ENCODE peak calls at places on chromosomes 16 and 17, in six cellular contexts. One of them, this sample, is unnamed.

GRCh38 chr16:57502048-57502775 is 15.9 kb upstream of the DOK4 start:
- DNase-seq in stimulated activated CD4-positive, alpha-beta T cell treated with anti-CD3 and anti-CD28 coated beads, Interleukin-4, amount 100 ng/mL, for 4 hours: no peak
- DNase-seq in activated T-cell treated with anti-CD3 and anti-CD28 coated beads for 1 hour: no peak
- DNase-seq in WTC11: no peak
- DNase-seq in skeletal muscle cell: no peak
- DNase-seq in tibial nerve: no peak
- DNase-seq in this sample: no peak

GRCh38 chr16:55703003-55704001 is 47.5 kb downstream of the SLC6A2 start:
- DNase-seq in stimulated activated CD4-positive, alpha-beta T cell treated with anti-CD3 and anti-CD28 coated beads, Interleukin-4, amount 100 ng/mL, for 4 hours: no peak
- DNase-seq in activated T-cell treated with anti-CD3 and anti-CD28 coated beads for 1 hour: no peak
- DNase-seq in WTC11: no peak
- DNase-seq in skeletal muscle cell: peak; percentile 23
- DNase-seq in tibial nerve: peak; percentile 74
- DNase-seq in this sample: no peak

GRCh38 chr16:61665512-61665911 is 370.7 kb downstream of the CDH8 start:
- DNase-seq in stimulated activated CD4-positive, alpha-beta T cell treated with anti-CD3 and anti-CD28 coated beads, Interleukin-4, amount 100 ng/mL, for 4 hours: no peak
- DNase-seq in activated T-cell treated with anti-CD3 and anti-CD28 coated beads for 1 hour: no peak
- DNase-seq in WTC11: no peak
- DNase-seq in skeletal muscle cell: no peak
- DNase-seq in tibial nerve: no peak
- DNase-seq in this sample: no peak

GRCh38 chr17:63455417-63455816 is 9.3 kb upstream of the CYB561 start:
- DNase-seq in stimulated activated CD4-positive, alpha-beta T cell treated with anti-CD3 and anti-CD28 coated beads, Interleukin-4, amount 100 ng/mL, for 4 hours: no peak
- DNase-seq in activated T-cell treated with anti-CD3 and anti-CD28 coated beads for 1 hour: no peak
- DNase-seq in WTC11: no peak
- DNase-seq in skeletal muscle cell: no peak
- DNase-seq in tibial nerve: no peak
- DNase-seq in this sample: no peak

GRCh38 chr17:50095626-50096037 is 481 bp downstream of the PDK2 start:
- DNase-seq in stimulated activated CD4-positive, alpha-beta T cell treated with anti-CD3 and anti-CD28 coated beads, Interleukin-4, amount 100 ng/mL, for 4 hours: no peak
- DNase-seq in activated T-cell treated with anti-CD3 and anti-CD28 coated beads for 1 hour: no peak
- DNase-seq in WTC11: no peak
- DNase-seq in skeletal muscle cell: no peak
- DNase-seq in tibial nerve: no peak
- DNase-seq in this sample: no peak

GRCh38 chr16:68834550-68834949 is 8.8 kb upstream of the TANGO6 start:
- DNase-seq in stimulated activated CD4-positive, alpha-beta T cell treated with anti-CD3 and anti-CD28 coated beads, Interleukin-4, amount 100 ng/mL, for 4 hours: no peak
- DNase-seq in activated T-cell treated with anti-CD3 and anti-CD28 coated beads for 1 hour: no peak
- DNase-seq in WTC11: no peak
- DNase-seq in skeletal muscle cell: no peak
- DNase-seq in tibial nerve: no peak
- DNase-seq in this sample: no peak

GRCh38 chr16:85460983-85461813 is 151.9 kb upstream of the GSE1 start:
- DNase-seq in stimulated activated CD4-positive, alpha-beta T cell treated with anti-CD3 and anti-CD28 coated beads, Interleukin-4, amount 100 ng/mL, for 4 hours: no peak
- DNase-seq in activated T-cell treated with anti-CD3 and anti-CD28 coated beads for 1 hour: no peak
- DNase-seq in WTC11: no peak
- DNase-seq in skeletal muscle cell: peak; percentile 50
- DNase-seq in tibial nerve: no peak
- DNase-seq in this sample: no peak

GRCh38 chr17:17603895-17604225 is 12.4 kb upstream of the PEMT start:
- DNase-seq in stimulated activated CD4-positive, alpha-beta T cell treated with anti-CD3 and anti-CD28 coated beads, Interleukin-4, amount 100 ng/mL, for 4 hours: no peak
- DNase-seq in activated T-cell treated with anti-CD3 and anti-CD28 coated beads for 1 hour: no peak
- DNase-seq in WTC11: no peak
- DNase-seq in skeletal muscle cell: no peak
- DNase-seq in tibial nerve: no peak
- DNase-seq in this sample: no peak

GRCh38 chr17:63399316-63399715 is 46.8 kb downstream of the CYB561 start:
- DNase-seq in stimulated activated CD4-positive, alpha-beta T cell treated with anti-CD3 and anti-CD28 coated beads, Interleukin-4, amount 100 ng/mL, for 4 hours: no peak
- DNase-seq in activated T-cell treated with anti-CD3 and anti-CD28 coated beads for 1 hour: no peak
- DNase-seq in WTC11: no peak
- DNase-seq in skeletal muscle cell: no peak
- DNase-seq in tibial nerve: no peak
- DNase-seq in this sample: no peak

GRCh38 chr16:89044394-89045180 is 49.1 kb upstream of the ACSF3 start:
- DNase-seq in stimulated activated CD4-positive, alpha-beta T cell treated with anti-CD3 and anti-CD28 coated beads, Interleukin-4, amount 100 ng/mL, for 4 hours: no peak
- DNase-seq in activated T-cell treated with anti-CD3 and anti-CD28 coated beads for 1 hour: no peak
- DNase-seq in WTC11: no peak
- DNase-seq in skeletal muscle cell: no peak
- DNase-seq in tibial nerve: no peak
- DNase-seq in this sample: no peak

GRCh38 chr16:50303041-50303604 is 36.8 kb downstream of the ADCY7 start:
- DNase-seq in stimulated activated CD4-positive, alpha-beta T cell treated with anti-CD3 and anti-CD28 coated beads, Interleukin-4, amount 100 ng/mL, for 4 hours: no peak
- DNase-seq in activated T-cell treated with anti-CD3 and anti-CD28 coated beads for 1 hour: no peak
- DNase-seq in WTC11: no peak
- DNase-seq in skeletal muscle cell: no peak
- DNase-seq in tibial nerve: no peak
- DNase-seq in this sample: no peak

GRCh38 chr17:65398036-65398787 is 163.2 kb downstream of the AXIN2 start:
- DNase-seq in stimulated activated CD4-positive, alpha-beta T cell treated with anti-CD3 and anti-CD28 coated beads, Interleukin-4, amount 100 ng/mL, for 4 hours: no peak
- DNase-seq in activated T-cell treated with anti-CD3 and anti-CD28 coated beads for 1 hour: no peak
- DNase-seq in WTC11: no peak
- DNase-seq in skeletal muscle cell: no peak
- DNase-seq in tibial nerve: no peak
- DNase-seq in this sample: no peak

GRCh38 chr16:2898831-2899563 is 12.7 kb upstream of the FLYWCH1 start:
- DNase-seq in stimulated activated CD4-positive, alpha-beta T cell treated with anti-CD3 and anti-CD28 coated beads, Interleukin-4, amount 100 ng/mL, for 4 hours: no peak
- DNase-seq in activated T-cell treated with anti-CD3 and anti-CD28 coated beads for 1 hour: no peak
- DNase-seq in WTC11: no peak
- DNase-seq in skeletal muscle cell: no peak
- DNase-seq in tibial nerve: no peak
- DNase-seq in this sample: no peak

GRCh38 chr17:57552114-57552601 is 192.9 kb downstream of the CCDC182 start:
- DNase-seq in stimulated activated CD4-positive, alpha-beta T cell treated with anti-CD3 and anti-CD28 coated beads, Interleukin-4, amount 100 ng/mL, for 4 hours: peak; percentile 8
- DNase-seq in activated T-cell treated with anti-CD3 and anti-CD28 coated beads for 1 hour: no peak
- DNase-seq in WTC11: peak; percentile 81
- DNase-seq in skeletal muscle cell: no peak
- DNase-seq in tibial nerve: no peak
- DNase-seq in this sample: no peak

GRCh38 chr16:2985893-2986355 is 5.7 kb upstream of the PKMYT1 start:
- DNase-seq in stimulated activated CD4-positive, alpha-beta T cell treated with anti-CD3 and anti-CD28 coated beads, Interleukin-4, amount 100 ng/mL, for 4 hours: no peak
- DNase-seq in activated T-cell treated with anti-CD3 and anti-CD28 coated beads for 1 hour: no peak
- DNase-seq in WTC11: no peak
- DNase-seq in skeletal muscle cell: no peak
- DNase-seq in tibial nerve: no peak
- DNase-seq in this sample: no peak

GRCh38 chr17:62597920-62598319 is 29.6 kb upstream of the MRC2 start:
- DNase-seq in stimulated activated CD4-positive, alpha-beta T cell treated with anti-CD3 and anti-CD28 coated beads, Interleukin-4, amount 100 ng/mL, for 4 hours: no peak
- DNase-seq in activated T-cell treated with anti-CD3 and anti-CD28 coated beads for 1 hour: no peak
- DNase-seq in WTC11: no peak
- DNase-seq in skeletal muscle cell: no peak
- DNase-seq in tibial nerve: peak; percentile 68
- DNase-seq in this sample: no peak

GRCh38 chr16:1094124-1094479 is 1.9 kb downstream of the C1QTNF8 start:
- DNase-seq in stimulated activated CD4-positive, alpha-beta T cell treated with anti-CD3 and anti-CD28 coated beads, Interleukin-4, amount 100 ng/mL, for 4 hours: no peak
- DNase-seq in activated T-cell treated with anti-CD3 and anti-CD28 coated beads for 1 hour: no peak
- DNase-seq in WTC11: no peak
- DNase-seq in skeletal muscle cell: no peak
- DNase-seq in tibial nerve: no peak
- DNase-seq in this sample: no peak

GRCh38 chr17:76561332-76561731 is 21.5 kb downstream of the PRCD start:
- DNase-seq in stimulated activated CD4-positive, alpha-beta T cell treated with anti-CD3 and anti-CD28 coated beads, Interleukin-4, amount 100 ng/mL, for 4 hours: no peak
- DNase-seq in activated T-cell treated with anti-CD3 and anti-CD28 coated beads for 1 hour: no peak
- DNase-seq in WTC11: no peak
- DNase-seq in skeletal muscle cell: no peak
- DNase-seq in tibial nerve: no peak
- DNase-seq in this sample: no peak

GRCh38 chr17:76775021-76775420 is 37.1 kb downstream of the MFSD11 start:
- DNase-seq in stimulated activated CD4-positive, alpha-beta T cell treated with anti-CD3 and anti-CD28 coated beads, Interleukin-4, amount 100 ng/mL, for 4 hours: no peak
- DNase-seq in activated T-cell treated with anti-CD3 and anti-CD28 coated beads for 1 hour: no peak
- DNase-seq in WTC11: no peak
- DNase-seq in skeletal muscle cell: no peak
- DNase-seq in tibial nerve: no peak
- DNase-seq in this sample: no peak

GRCh38 chr17:40932608-40933007 is 4.8 kb downstream of the KRT23 start:
- DNase-seq in stimulated activated CD4-positive, alpha-beta T cell treated with anti-CD3 and anti-CD28 coated beads, Interleukin-4, amount 100 ng/mL, for 4 hours: no peak
- DNase-seq in activated T-cell treated with anti-CD3 and anti-CD28 coated beads for 1 hour: no peak
- DNase-seq in WTC11: no peak
- DNase-seq in skeletal muscle cell: no peak
- DNase-seq in tibial nerve: no peak
- DNase-seq in this sample: no peak

GRCh38 chr17:38740806-38741205 is 7.3 kb downstream of the PCGF2 start:
- DNase-seq in stimulated activated CD4-positive, alpha-beta T cell treated with anti-CD3 and anti-CD28 coated beads, Interleukin-4, amount 100 ng/mL, for 4 hours: no peak
- DNase-seq in activated T-cell treated with anti-CD3 and anti-CD28 coated beads for 1 hour: no peak
- DNase-seq in WTC11: no peak
- DNase-seq in skeletal muscle cell: no peak
- DNase-seq in tibial nerve: no peak
- DNase-seq in this sample: no peak

GRCh38 chr16:52451971-52452421 is 94.9 kb downstream of the TOX3 start:
- DNase-seq in stimulated activated CD4-positive, alpha-beta T cell treated with anti-CD3 and anti-CD28 coated beads, Interleukin-4, amount 100 ng/mL, for 4 hours: no peak
- DNase-seq in activated T-cell treated with anti-CD3 and anti-CD28 coated beads for 1 hour: no peak
- DNase-seq in WTC11: no peak
- DNase-seq in skeletal muscle cell: no peak
- DNase-seq in tibial nerve: no peak
- DNase-seq in this sample: no peak

GRCh38 chr17:67412057-67412456 is 35.0 kb downstream of the PITPNC1 start:
- DNase-seq in stimulated activated CD4-positive, alpha-beta T cell treated with anti-CD3 and anti-CD28 coated beads, Interleukin-4, amount 100 ng/mL, for 4 hours: no peak
- DNase-seq in activated T-cell treated with anti-CD3 and anti-CD28 coated beads for 1 hour: no peak
- DNase-seq in WTC11: no peak
- DNase-seq in skeletal muscle cell: no peak
- DNase-seq in tibial nerve: no peak
- DNase-seq in this sample: no peak

GRCh38 chr16:23584186-23585076 is 11.7 kb downstream of the NDUFAB1 start:
- DNase-seq in stimulated activated CD4-positive, alpha-beta T cell treated with anti-CD3 and anti-CD28 coated beads, Interleukin-4, amount 100 ng/mL, for 4 hours: no peak
- DNase-seq in activated T-cell treated with anti-CD3 and anti-CD28 coated beads for 1 hour: no peak
- DNase-seq in WTC11: no peak
- DNase-seq in skeletal muscle cell: no peak
- DNase-seq in tibial nerve: no peak
- DNase-seq in this sample: no peak

GRCh38 chr16:27455700-27456099 is 53.7 kb downstream of the IL21R start:
- DNase-seq in stimulated activated CD4-positive, alpha-beta T cell treated with anti-CD3 and anti-CD28 coated beads, Interleukin-4, amount 100 ng/mL, for 4 hours: no peak
- DNase-seq in activated T-cell treated with anti-CD3 and anti-CD28 coated beads for 1 hour: no peak
- DNase-seq in WTC11: no peak
- DNase-seq in skeletal muscle cell: no peak
- DNase-seq in tibial nerve: no peak
- DNase-seq in this sample: no peak

This sample was measured in thoracic aorta.